ENCODE peak calls at places on chromosome 2, in ten cellular contexts. One of them, this sample, is unnamed.

GRCh38 chr2:198309673-198310280 is 505.4 kb downstream of the PLCL1 start:
- DNase-seq in neural crest cell: peak
- DNase-seq in activated CD4-positive, alpha-beta T cell treated with anti-CD3 and anti-CD28 coated beads for 48 hours: peak
- DNase-seq in substantia nigra: peak
- DNase-seq in caudate nucleus: peak
- DNase-seq in occipital lobe: no peak
- DNase-seq in spleen: no peak
- DNase-seq in GM23248: peak
- DNase-seq in naive thymus-derived CD4-positive, alpha-beta T cell: no peak
- DNase-seq in kidney epithelial cell: no peak
- DNase-seq in this sample: no peak

GRCh38 chr2:37858197-37858711 is 66.8 kb upstream of the RMDN2 start:
- DNase-seq in neural crest cell: no peak
- DNase-seq in activated CD4-positive, alpha-beta T cell treated with anti-CD3 and anti-CD28 coated beads for 48 hours: no peak
- DNase-seq in substantia nigra: no peak
- DNase-seq in caudate nucleus: no peak
- DNase-seq in occipital lobe: no peak
- DNase-seq in spleen: no peak
- DNase-seq in GM23248: peak
- DNase-seq in naive thymus-derived CD4-positive, alpha-beta T cell: no peak
- DNase-seq in kidney epithelial cell: no peak
- DNase-seq in this sample: peak

GRCh38 chr2:43399515-43400245 is 173.3 kb upstream of the ZFP36L2 start:
- DNase-seq in neural crest cell: no peak
- DNase-seq in activated CD4-positive, alpha-beta T cell treated with anti-CD3 and anti-CD28 coated beads for 48 hours: no peak
- DNase-seq in substantia nigra: no peak
- DNase-seq in caudate nucleus: no peak
- DNase-seq in occipital lobe: no peak
- DNase-seq in spleen: no peak
- DNase-seq in GM23248: peak
- DNase-seq in naive thymus-derived CD4-positive, alpha-beta T cell: no peak
- DNase-seq in kidney epithelial cell: no peak
- DNase-seq in this sample: peak

GRCh38 chr2:222854773-222855700 is 5.8 kb upstream of the ACSL3 start:
- DNase-seq in neural crest cell: no peak
- DNase-seq in activated CD4-positive, alpha-beta T cell treated with anti-CD3 and anti-CD28 coated beads for 48 hours: no peak
- DNase-seq in substantia nigra: no peak
- DNase-seq in caudate nucleus: no peak
- DNase-seq in occipital lobe: no peak
- DNase-seq in spleen: no peak
- DNase-seq in GM23248: no peak
- DNase-seq in naive thymus-derived CD4-positive, alpha-beta T cell: no peak
- DNase-seq in kidney epithelial cell: no peak
- DNase-seq in this sample: no peak

GRCh38 chr2:222052934-222053367 is 245.8 kb downstream of the PAX3 start:
- DNase-seq in neural crest cell: no peak
- DNase-seq in activated CD4-positive, alpha-beta T cell treated with anti-CD3 and anti-CD28 coated beads for 48 hours: peak
- DNase-seq in substantia nigra: no peak
- DNase-seq in caudate nucleus: no peak
- DNase-seq in occipital lobe: no peak
- DNase-seq in spleen: no peak
- DNase-seq in GM23248: no peak
- DNase-seq in naive thymus-derived CD4-positive, alpha-beta T cell: no peak
- DNase-seq in kidney epithelial cell: no peak
- DNase-seq in this sample: no peak

GRCh38 chr2:200733713-200734198 is 78.0 kb upstream of the BZW1 start:
- DNase-seq in neural crest cell: no peak
- DNase-seq in activated CD4-positive, alpha-beta T cell treated with anti-CD3 and anti-CD28 coated beads for 48 hours: no peak
- DNase-seq in substantia nigra: no peak
- DNase-seq in caudate nucleus: no peak
- DNase-seq in occipital lobe: no peak
- DNase-seq in spleen: no peak
- DNase-seq in GM23248: no peak
- DNase-seq in naive thymus-derived CD4-positive, alpha-beta T cell: no peak
- DNase-seq in kidney epithelial cell: no peak
- DNase-seq in this sample: no peak

GRCh38 chr2:119326938-119327337 is 39.7 kb downstream of the C2orf76 start:
- DNase-seq in neural crest cell: no peak
- DNase-seq in activated CD4-positive, alpha-beta T cell treated with anti-CD3 and anti-CD28 coated beads for 48 hours: no peak
- DNase-seq in substantia nigra: no peak
- DNase-seq in caudate nucleus: no peak
- DNase-seq in occipital lobe: no peak
- DNase-seq in spleen: no peak
- DNase-seq in GM23248: no peak
- DNase-seq in naive thymus-derived CD4-positive, alpha-beta T cell: no peak
- DNase-seq in kidney epithelial cell: no peak
- DNase-seq in this sample: no peak

GRCh38 chr2:25524507-25524906 is 148.9 kb downstream of the DTNB start:
- DNase-seq in neural crest cell: no peak
- DNase-seq in activated CD4-positive, alpha-beta T cell treated with anti-CD3 and anti-CD28 coated beads for 48 hours: no peak
- DNase-seq in substantia nigra: no peak
- DNase-seq in caudate nucleus: no peak
- DNase-seq in occipital lobe: no peak
- DNase-seq in spleen: no peak
- DNase-seq in GM23248: no peak
- DNase-seq in naive thymus-derived CD4-positive, alpha-beta T cell: no peak
- DNase-seq in kidney epithelial cell: no peak
- DNase-seq in this sample: no peak

GRCh38 chr2:112927745-112928144 is 16.8 kb downstream of the IL37 start:
- DNase-seq in neural crest cell: no peak
- DNase-seq in activated CD4-positive, alpha-beta T cell treated with anti-CD3 and anti-CD28 coated beads for 48 hours: no peak
- DNase-seq in substantia nigra: no peak
- DNase-seq in caudate nucleus: no peak
- DNase-seq in occipital lobe: no peak
- DNase-seq in spleen: no peak
- DNase-seq in GM23248: peak
- DNase-seq in naive thymus-derived CD4-positive, alpha-beta T cell: no peak
- DNase-seq in kidney epithelial cell: no peak
- DNase-seq in this sample: no peak

GRCh38 chr2:102027036-102027702 is 35.4 kb downstream of the IL1R2 start:
- DNase-seq in neural crest cell: no peak
- DNase-seq in activated CD4-positive, alpha-beta T cell treated with anti-CD3 and anti-CD28 coated beads for 48 hours: no peak
- DNase-seq in substantia nigra: no peak
- DNase-seq in caudate nucleus: no peak
- DNase-seq in occipital lobe: no peak
- DNase-seq in spleen: no peak
- DNase-seq in GM23248: peak
- DNase-seq in naive thymus-derived CD4-positive, alpha-beta T cell: no peak
- DNase-seq in kidney epithelial cell: peak
- DNase-seq in this sample: no peak

GRCh38 chr2:235366847-235367246 is 127.0 kb upstream of the AGAP1 start:
- DNase-seq in neural crest cell: no peak
- DNase-seq in activated CD4-positive, alpha-beta T cell treated with anti-CD3 and anti-CD28 coated beads for 48 hours: no peak
- DNase-seq in substantia nigra: no peak
- DNase-seq in caudate nucleus: no peak
- DNase-seq in occipital lobe: no peak
- DNase-seq in spleen: no peak
- DNase-seq in GM23248: no peak
- DNase-seq in naive thymus-derived CD4-positive, alpha-beta T cell: no peak
- DNase-seq in kidney epithelial cell: no peak
- DNase-seq in this sample: no peak

GRCh38 chr2:158015428-158016076 is 86.1 kb upstream of the UPP2 start:
- DNase-seq in neural crest cell: no peak
- DNase-seq in activated CD4-positive, alpha-beta T cell treated with anti-CD3 and anti-CD28 coated beads for 48 hours: no peak
- DNase-seq in substantia nigra: no peak
- DNase-seq in caudate nucleus: no peak
- DNase-seq in occipital lobe: no peak
- DNase-seq in spleen: no peak
- DNase-seq in GM23248: no peak
- DNase-seq in naive thymus-derived CD4-positive, alpha-beta T cell: no peak
- DNase-seq in kidney epithelial cell: no peak
- DNase-seq in this sample: no peak

GRCh38 chr2:127479219-127479825 is 47.0 kb downstream of the IWS1 start:
- DNase-seq in neural crest cell: no peak
- DNase-seq in activated CD4-positive, alpha-beta T cell treated with anti-CD3 and anti-CD28 coated beads for 48 hours: no peak
- DNase-seq in substantia nigra: no peak
- DNase-seq in caudate nucleus: no peak
- DNase-seq in occipital lobe: no peak
- DNase-seq in spleen: no peak
- DNase-seq in GM23248: peak
- DNase-seq in naive thymus-derived CD4-positive, alpha-beta T cell: no peak
- DNase-seq in kidney epithelial cell: peak
- DNase-seq in this sample: no peak

GRCh38 chr2:68188831-68189230 is 31.1 kb downstream of the PNO1 start:
- DNase-seq in neural crest cell: no peak
- DNase-seq in activated CD4-positive, alpha-beta T cell treated with anti-CD3 and anti-CD28 coated beads for 48 hours: no peak
- DNase-seq in substantia nigra: no peak
- DNase-seq in caudate nucleus: no peak
- DNase-seq in occipital lobe: no peak
- DNase-seq in spleen: no peak
- DNase-seq in GM23248: no peak
- DNase-seq in naive thymus-derived CD4-positive, alpha-beta T cell: no peak
- DNase-seq in kidney epithelial cell: no peak
- DNase-seq in this sample: no peak

GRCh38 chr2:56107486-56107885 is 76.3 kb upstream of the CCDC85A start:
- DNase-seq in neural crest cell: no peak
- DNase-seq in activated CD4-positive, alpha-beta T cell treated with anti-CD3 and anti-CD28 coated beads for 48 hours: no peak
- DNase-seq in substantia nigra: no peak
- DNase-seq in caudate nucleus: no peak
- DNase-seq in occipital lobe: no peak
- DNase-seq in spleen: no peak
- DNase-seq in GM23248: no peak
- DNase-seq in naive thymus-derived CD4-positive, alpha-beta T cell: no peak
- DNase-seq in kidney epithelial cell: no peak
- DNase-seq in this sample: no peak

GRCh38 chr2:241213036-241213435 is 24.6 kb downstream of the ANO7 start:
- DNase-seq in neural crest cell: no peak
- DNase-seq in activated CD4-positive, alpha-beta T cell treated with anti-CD3 and anti-CD28 coated beads for 48 hours: no peak
- DNase-seq in substantia nigra: no peak
- DNase-seq in caudate nucleus: no peak
- DNase-seq in occipital lobe: no peak
- DNase-seq in spleen: no peak
- DNase-seq in GM23248: no peak
- DNase-seq in naive thymus-derived CD4-positive, alpha-beta T cell: no peak
- DNase-seq in kidney epithelial cell: no peak
- DNase-seq in this sample: no peak

GRCh38 chr2:105553538-105554196 is 154.8 kb upstream of the FHL2 start:
- DNase-seq in neural crest cell: no peak
- DNase-seq in activated CD4-positive, alpha-beta T cell treated with anti-CD3 and anti-CD28 coated beads for 48 hours: no peak
- DNase-seq in substantia nigra: no peak
- DNase-seq in caudate nucleus: no peak
- DNase-seq in occipital lobe: no peak
- DNase-seq in spleen: no peak
- DNase-seq in GM23248: peak
- DNase-seq in naive thymus-derived CD4-positive, alpha-beta T cell: no peak
- DNase-seq in kidney epithelial cell: no peak
- DNase-seq in this sample: no peak

GRCh38 chr2:238097988-238098853 is 1.9 kb upstream of the ESPNL start:
- DNase-seq in neural crest cell: no peak
- DNase-seq in activated CD4-positive, alpha-beta T cell treated with anti-CD3 and anti-CD28 coated beads for 48 hours: no peak
- DNase-seq in substantia nigra: no peak
- DNase-seq in caudate nucleus: no peak
- DNase-seq in occipital lobe: no peak
- DNase-seq in spleen: no peak
- DNase-seq in GM23248: peak
- DNase-seq in naive thymus-derived CD4-positive, alpha-beta T cell: no peak
- DNase-seq in kidney epithelial cell: peak
- DNase-seq in this sample: no peak

GRCh38 chr2:108324531-108325256 is 36.0 kb downstream of the SULT1C2 start:
- DNase-seq in neural crest cell: no peak
- DNase-seq in activated CD4-positive, alpha-beta T cell treated with anti-CD3 and anti-CD28 coated beads for 48 hours: no peak
- DNase-seq in substantia nigra: no peak
- DNase-seq in caudate nucleus: no peak
- DNase-seq in occipital lobe: no peak
- DNase-seq in spleen: no peak
- DNase-seq in GM23248: peak
- DNase-seq in naive thymus-derived CD4-positive, alpha-beta T cell: no peak
- DNase-seq in kidney epithelial cell: peak
- DNase-seq in this sample: peak

GRCh38 chr2:44295636-44296359 is 20.5 kb downstream of the SLC3A1 start:
- DNase-seq in neural crest cell: no peak
- DNase-seq in activated CD4-positive, alpha-beta T cell treated with anti-CD3 and anti-CD28 coated beads for 48 hours: peak
- DNase-seq in substantia nigra: no peak
- DNase-seq in caudate nucleus: no peak
- DNase-seq in occipital lobe: no peak
- DNase-seq in spleen: no peak
- DNase-seq in GM23248: no peak
- DNase-seq in naive thymus-derived CD4-positive, alpha-beta T cell: no peak
- DNase-seq in kidney epithelial cell: no peak
- DNase-seq in this sample: no peak

GRCh38 chr2:217710218-217710565 is 292.6 kb downstream of the TNS1 start:
- DNase-seq in neural crest cell: no peak
- DNase-seq in activated CD4-positive, alpha-beta T cell treated with anti-CD3 and anti-CD28 coated beads for 48 hours: no peak
- DNase-seq in substantia nigra: no peak
- DNase-seq in caudate nucleus: no peak
- DNase-seq in occipital lobe: no peak
- DNase-seq in spleen: no peak
- DNase-seq in GM23248: peak
- DNase-seq in naive thymus-derived CD4-positive, alpha-beta T cell: no peak
- DNase-seq in kidney epithelial cell: no peak
- DNase-seq in this sample: peak

GRCh38 chr2:138485019-138485418 is 16.6 kb upstream of the SPOPL start:
- DNase-seq in neural crest cell: no peak
- DNase-seq in activated CD4-positive, alpha-beta T cell treated with anti-CD3 and anti-CD28 coated beads for 48 hours: no peak
- DNase-seq in substantia nigra: no peak
- DNase-seq in caudate nucleus: no peak
- DNase-seq in occipital lobe: no peak
- DNase-seq in spleen: no peak
- DNase-seq in GM23248: peak
- DNase-seq in naive thymus-derived CD4-positive, alpha-beta T cell: no peak
- DNase-seq in kidney epithelial cell: no peak
- DNase-seq in this sample: no peak

GRCh38 chr2:220553150-220553549 is 925.7 kb downstream of the SLC4A3 start:
- DNase-seq in neural crest cell: no peak
- DNase-seq in activated CD4-positive, alpha-beta T cell treated with anti-CD3 and anti-CD28 coated beads for 48 hours: no peak
- DNase-seq in substantia nigra: no peak
- DNase-seq in caudate nucleus: no peak
- DNase-seq in occipital lobe: no peak
- DNase-seq in spleen: no peak
- DNase-seq in GM23248: no peak
- DNase-seq in naive thymus-derived CD4-positive, alpha-beta T cell: no peak
- DNase-seq in kidney epithelial cell: no peak
- DNase-seq in this sample: peak

GRCh38 chr2:29443086-29443485 is 327.9 kb downstream of the CLIP4 start:
- DNase-seq in neural crest cell: no peak
- DNase-seq in activated CD4-positive, alpha-beta T cell treated with anti-CD3 and anti-CD28 coated beads for 48 hours: no peak
- DNase-seq in substantia nigra: no peak
- DNase-seq in caudate nucleus: no peak
- DNase-seq in occipital lobe: no peak
- DNase-seq in spleen: no peak
- DNase-seq in GM23248: no peak
- DNase-seq in naive thymus-derived CD4-positive, alpha-beta T cell: no peak
- DNase-seq in kidney epithelial cell: no peak
- DNase-seq in this sample: no peak

GRCh38 chr2:185738679-185739472 is at the start of gene FSIP2:
- DNase-seq in neural crest cell: peak
- DNase-seq in activated CD4-positive, alpha-beta T cell treated with anti-CD3 and anti-CD28 coated beads for 48 hours: peak
- DNase-seq in substantia nigra: peak
- DNase-seq in caudate nucleus: no peak
- DNase-seq in occipital lobe: no peak
- DNase-seq in spleen: peak
- DNase-seq in GM23248: peak
- DNase-seq in naive thymus-derived CD4-positive, alpha-beta T cell: peak
- DNase-seq in kidney epithelial cell: peak
- DNase-seq in this sample: no peak

GRCh38 chr2:8671802-8672201 is 10.1 kb upstream of the ID2 start:
- DNase-seq in neural crest cell: no peak
- DNase-seq in activated CD4-positive, alpha-beta T cell treated with anti-CD3 and anti-CD28 coated beads for 48 hours: no peak
- DNase-seq in substantia nigra: no peak
- DNase-seq in caudate nucleus: no peak
- DNase-seq in occipital lobe: no peak
- DNase-seq in spleen: no peak
- DNase-seq in GM23248: no peak
- DNase-seq in naive thymus-derived CD4-positive, alpha-beta T cell: no peak
- DNase-seq in kidney epithelial cell: no peak
- DNase-seq in this sample: no peak

GRCh38 chr2:174330945-174331619 is 3.7 kb upstream of the SP9 start:
- DNase-seq in neural crest cell: no peak
- DNase-seq in activated CD4-positive, alpha-beta T cell treated with anti-CD3 and anti-CD28 coated beads for 48 hours: no peak
- DNase-seq in substantia nigra: no peak
- DNase-seq in caudate nucleus: no peak
- DNase-seq in occipital lobe: no peak
- DNase-seq in spleen: no peak
- DNase-seq in GM23248: no peak
- DNase-seq in naive thymus-derived CD4-positive, alpha-beta T cell: no peak
- DNase-seq in kidney epithelial cell: no peak
- DNase-seq in this sample: no peak

GRCh38 chr2:46865181-46865970 is 50.2 kb downstream of the MCFD2 start:
- DNase-seq in neural crest cell: no peak
- DNase-seq in activated CD4-positive, alpha-beta T cell treated with anti-CD3 and anti-CD28 coated beads for 48 hours: no peak
- DNase-seq in substantia nigra: no peak
- DNase-seq in caudate nucleus: no peak
- DNase-seq in occipital lobe: no peak
- DNase-seq in spleen: no peak
- DNase-seq in GM23248: no peak
- DNase-seq in naive thymus-derived CD4-positive, alpha-beta T cell: no peak
- DNase-seq in kidney epithelial cell: no peak
- DNase-seq in this sample: no peak

This sample was measured in AG04449.